ENCODE peak calls at places on chromosome 20, in nine cellular contexts. K is B cell; C is ELF-1; S is OCI-LY7; X is AG04450; M is activated T-cell treated with anti-CD3 and anti-CD28 coated beads, Interleukin-2, amount 50 U/mL, for 72 hours; F is fibroblast of pulmonary artery; Q is cardiac fibroblast; D is PC-3. I is an unnamed sample.

GRCh38 chr20:47574616-47575401 is 73.1 kb downstream of the NCOA3 start:
- DNase-seq in K (no peak), C (no peak), S (peak; percentile 83), X (no peak), M (no peak), F (peak; percentile 21), Q (peak; percentile 34), D (peak; percentile 26), I (no peak)

GRCh38 chr20:13149371-13149770 is 71.7 kb upstream of the ISM1 start:
- DNase-seq in K (no peak), C (no peak), S (no peak), X (no peak), M (no peak), F (no peak), Q (no peak), D (no peak), I (peak; percentile 20)

GRCh38 chr20:35199696-35200095 is 26.8 kb upstream of the MMP24 start:
- DNase-seq in K (no peak), C (no peak), S (no peak), X (no peak), M (no peak), F (no peak), Q (peak; percentile 70), D (peak; percentile 70), I (no peak)

GRCh38 chr20:49187330-49188100 is 619 bp downstream of the STAU1 start:
- DNase-seq in K (no peak), C (no peak), S (peak; percentile 52), X (no peak), M (peak; percentile 12), F (no peak), Q (no peak), D (no peak), I (no peak)

GRCh38 chr20:58800134-58800650 is 50.5 kb downstream of the GNAS-AS1 start:
- DNase-seq in K (no peak), C (peak; percentile 23), S (no peak), X (no peak), M (no peak), F (no peak), Q (no peak), D (no peak), I (no peak)

GRCh38 chr20:24677626-24678328 is 208.3 kb downstream of the SYNDIG1 start:
- DNase-seq in K (no peak), C (peak; percentile 25), S (no peak), X (no peak), M (no peak), F (no peak), Q (no peak), D (no peak), I (no peak)

GRCh38 chr20:39190666-39191570 is 228.8 kb downstream of the DHX35 start:
- DNase-seq in K (no peak), C (peak; percentile 7), S (no peak), X (no peak), M (no peak), F (no peak), Q (peak; percentile 35), D (peak; percentile 88), I (peak; percentile 4)

GRCh38 chr20:46076806-46077205 is 13.0 kb downstream of the NCOA5 start:
- DNase-seq in K (no peak), C (no peak), S (no peak), X (no peak), M (no peak), F (no peak), Q (no peak), D (no peak), I (no peak)

GRCh38 chr20:46128310-46129151 is 10.4 kb downstream of the CD40 start:
- DNase-seq in K (peak; percentile 42), C (peak; percentile 51), S (peak; percentile 17), X (no peak), M (no peak), F (peak; percentile 19), Q (peak; percentile 16), D (no peak), I (no peak)

GRCh38 chr20:21702553-21703467 is 2.7 kb upstream of the PAX1 start:
- DNase-seq in K (no peak), C (peak; percentile 93), S (no peak), X (no peak), M (peak; percentile 65), F (peak; percentile 36), Q (peak; percentile 43), D (no peak), I (peak; percentile 44)

I was measured in H4.